ENCODE peak calls at places on chromosomes 13 and 19, in eight cellular contexts. E, C, T, G, H, R, P and K are unnamed samples.

GRCh38 chr19:33558846-33559245 is 37.3 kb upstream of the PEPD start:
- DNase-seq in E (no peak), C (no peak), T (peak; percentile 3), G (no peak), H (no peak), R (no peak), P (no peak), K (no peak)

GRCh38 chr13:64556391-64556790 is 2673.7 kb downstream of the PCDH9 start:
- DNase-seq in E (no peak), C (no peak), T (no peak), G (no peak), H (no peak), R (no peak), P (no peak), K (no peak)

GRCh38 chr13:35797244-35797643 is 320.8 kb upstream of the MAB21L1 start:
- DNase-seq in E (no peak), C (no peak), T (no peak), G (no peak), H (no peak), R (no peak), P (no peak), K (no peak)

GRCh38 chr19:50896591-50897190 is 14.5 kb downstream of the KLK4 start:
- DNase-seq in E (no peak), C (no peak), T (peak; percentile 98), G (peak; percentile 90), H (no peak), R (no peak), P (no peak), K (peak; percentile 5)

GRCh38 chr13:30463820-30464495 is 1.8 kb downstream of the HMGB1 start:
- DNase-seq in E (peak; percentile 69), C (peak; percentile 50), T (peak; percentile 67), G (no peak), H (no peak), R (peak; percentile 79), P (no peak), K (peak; percentile 19)

GRCh38 chr19:3184847-3185481 is 766 bp upstream of the NCLN start:
- DNase-seq in E (peak; percentile 66), C (peak; percentile 77), T (no peak), G (no peak), H (peak; percentile 31), R (peak; percentile 86), P (no peak), K (peak; percentile 31)

GRCh38 chr19:5191091-5191490 is 149.5 kb downstream of the PTPRS start:
- DNase-seq in E (no peak), C (no peak), T (no peak), G (no peak), H (no peak), R (no peak), P (no peak), K (no peak)

GRCh38 chr13:75704942-75705320 is 68.8 kb downstream of the LMO7 start:
- DNase-seq in E (no peak), C (no peak), T (peak; percentile 82), G (no peak), H (no peak), R (no peak), P (no peak), K (peak; percentile 72)

GRCh38 chr13:52034616-52035226 is 10.2 kb downstream of the UTP14C start:
- DNase-seq in E (no peak), C (no peak), T (no peak), G (no peak), H (no peak), R (no peak), P (no peak), K (no peak)

GRCh38 chr19:10751109-10751972 is 33.5 kb downstream of the DNM2 start:
- DNase-seq in E (no peak), C (no peak), T (no peak), G (no peak), H (no peak), R (no peak), P (no peak), K (peak; percentile 17)

GRCh38 chr19:13956365-13956744 is 4.0 kb downstream of the DCAF15 start:
- DNase-seq in E (no peak), C (no peak), T (no peak), G (no peak), H (no peak), R (no peak), P (no peak), K (no peak)

GRCh38 chr13:29849731-29850212 is 645 bp downstream of the UBL3 start:
- DNase-seq in E (peak; percentile 24), C (peak; percentile 67), T (peak; percentile 69), G (no peak), H (peak; percentile 31), R (peak; percentile 85), P (no peak), K (peak; percentile 70)

GRCh38 chr13:48158915-48159314 is 64.0 kb upstream of the MED4 start:
- DNase-seq in E (no peak), C (no peak), T (no peak), G (no peak), H (no peak), R (no peak), P (no peak), K (no peak)

GRCh38 chr13:65497265-65497664 is 1732.9 kb downstream of the PCDH9 start:
- DNase-seq in E (no peak), C (no peak), T (no peak), G (peak; percentile 20), H (no peak), R (no peak), P (peak; percentile 15), K (no peak)

GRCh38 chr19:30274987-30275386 is 97.2 kb upstream of the ZNF536 start:
- DNase-seq in E (no peak), C (no peak), T (no peak), G (no peak), H (no peak), R (no peak), P (no peak), K (no peak)

GRCh38 chr13:54092686-54093085 is 1064.1 kb downstream of the OLFM4 start:
- DNase-seq in E (no peak), C (no peak), T (no peak), G (no peak), H (no peak), R (no peak), P (no peak), K (no peak)

GRCh38 chr19:56660381-56661105 is 11.0 kb downstream of the ZNF835 start:
- DNase-seq in E (no peak), C (no peak), T (no peak), G (no peak), H (no peak), R (no peak), P (no peak), K (no peak)

GRCh38 chr19:8004723-8005513 is 523 bp downstream of the ELAVL1 start:
- DNase-seq in E (no peak), C (no peak), T (no peak), G (no peak), H (no peak), R (no peak), P (no peak), K (no peak)

DNA sequence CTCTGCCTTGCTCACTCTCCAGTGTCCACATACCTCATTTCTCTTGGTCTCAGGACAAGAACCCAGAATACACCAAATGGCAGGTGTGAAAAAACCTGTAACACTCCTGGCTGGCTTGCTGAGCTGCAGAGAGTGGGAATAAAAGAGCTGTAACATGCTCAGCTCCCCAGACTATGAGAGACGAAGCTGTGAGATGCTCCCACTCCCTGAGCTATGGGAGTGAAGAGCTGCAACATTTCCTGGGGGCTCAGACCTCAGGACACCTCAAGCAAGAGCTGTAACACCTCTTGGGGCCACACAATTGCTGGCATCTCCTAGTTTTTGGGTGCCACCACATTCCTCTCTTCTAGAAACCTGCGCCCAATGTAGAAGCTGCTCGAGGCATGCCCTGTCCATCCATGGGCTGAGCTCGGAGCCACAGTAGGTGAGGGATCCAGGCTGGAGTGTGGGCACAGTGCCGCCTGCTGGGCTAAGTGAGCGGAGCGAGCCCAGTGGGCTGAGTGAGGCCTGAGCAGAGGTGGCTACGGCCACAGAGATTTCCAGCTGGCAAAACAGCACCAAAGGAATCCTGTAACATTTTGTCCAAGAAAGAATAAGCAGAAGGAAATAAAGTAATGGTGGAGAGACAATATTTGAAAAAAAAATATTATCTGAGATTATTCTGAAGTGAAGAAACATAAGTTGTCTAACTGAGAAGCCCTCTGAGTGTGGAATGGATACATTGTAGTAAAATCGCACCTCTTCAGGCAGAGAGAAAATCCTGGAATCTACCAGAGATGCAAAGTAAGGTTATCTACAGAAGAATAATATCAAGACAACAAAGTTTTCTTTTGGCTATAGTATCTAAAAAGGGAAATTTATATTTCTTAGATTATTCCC is 186.2 kb upstream of the PCDH9 start:
- DNase-seq in E (no peak), C (no peak), T (peak; percentile 2), G (peak; percentile 4), H (no peak), R (peak; percentile 28), P (peak; percentile 2), K (peak; percentile 1)
- TF ChIP-seq CTCF in E (no peak), C (no peak), T (peak; percentile 80), G (peak; percentile 64), H (no peak), R (no peak), P (peak; percentile 80), K (no peak)

GRCh38 chr13:43132228-43132627 is 108.8 kb downstream of the DNAJC15 start:
- DNase-seq in E (no peak), C (no peak), T (peak; percentile 66), G (no peak), H (no peak), R (no peak), P (no peak), K (peak; percentile 75)
- H3K27ac ChIP-seq in E (no peak overlapping the region), C (no peak overlapping the region), T (no peak overlapping the region), G (no peak overlapping the region), H (no peak overlapping the region), R (no peak overlapping the region), P (no peak overlapping the region), K (no peak overlapping the region)

GRCh38 chr13:23512762-23513395 is 57.3 kb upstream of the TNFRSF19 start:
- DNase-seq in E (no peak), C (no peak), T (no peak), G (no peak), H (no peak), R (no peak), P (no peak), K (no peak)

GRCh38 chr13:23510544-23510916 is 59.7 kb upstream of the TNFRSF19 start:
- DNase-seq in E (no peak), C (no peak), T (peak; percentile 66), G (no peak), H (no peak), R (no peak), P (no peak), K (no peak)

GRCh38 chr13:23513460-23513859 is 56.8 kb upstream of the TNFRSF19 start:
- DNase-seq in E (no peak), C (no peak), T (no peak), G (no peak), H (no peak), R (no peak), P (no peak), K (no peak)

GRCh38 chr13:23509781-23510543 is 60.2 kb upstream of the TNFRSF19 start:
- DNase-seq in E (no peak), C (no peak), T (peak; percentile 71), G (no peak), H (no peak), R (no peak), P (peak; percentile 60), K (peak; percentile 19)

GRCh38 chr13:23510979-23511735 is 59.1 kb upstream of the TNFRSF19 start:
- DNase-seq in E (no peak), C (no peak), T (peak; percentile 46), G (no peak), H (no peak), R (no peak), P (no peak), K (no peak)
- TF ChIP-seq CTCF in E (no peak), C (no peak), T (peak; percentile 37), G (peak; percentile 42), H (no peak), R (peak; percentile 34), P (peak; percentile 33), K (no peak)

GRCh38 chr13:41678842-41679241 is 221.5 kb downstream of the RGCC start:
- DNase-seq in E (no peak), C (no peak), T (no peak), G (no peak), H (no peak), R (no peak), P (no peak), K (no peak)
- H3K27ac ChIP-seq in E (no peak overlapping the region), C (no peak overlapping the region), T (no peak overlapping the region), G (no peak overlapping the region), H (peak overlapping the region; percentile 20), R (peak overlapping the region; percentile 31), P (no peak overlapping the region), K (no peak overlapping the region)